ENCODE peak calls at places on chromosomes 7 and 10, in seven cellular contexts. One of them, this sample, is unnamed.

GRCh38 chr7:26993816-26994810 is 101.7 kb downstream of the HOXA1 start:
- DNase-seq in K562: no peak
- DNase-seq in transverse colon: no peak
- DNase-seq in HepG2: no peak
- DNase-seq in stomach: no peak
- DNase-seq in GM12878: no peak
- DNase-seq in suprapubic skin: no peak
- DNase-seq in this sample: no peak

GRCh38 chr10:62264702-62265436 is 3.8 kb downstream of the RTKN2 start:
- DNase-seq in K562: peak; percentile 44
- DNase-seq in transverse colon: no peak
- DNase-seq in HepG2: peak; percentile 72
- DNase-seq in stomach: no peak
- DNase-seq in GM12878: no peak
- DNase-seq in suprapubic skin: no peak
- DNase-seq in this sample: no peak

GRCh38 chr10:121710207-121710606 is 112.0 kb upstream of the FGFR2 start:
- DNase-seq in K562: no peak
- DNase-seq in transverse colon: no peak
- DNase-seq in HepG2: no peak
- DNase-seq in stomach: no peak
- DNase-seq in GM12878: no peak
- DNase-seq in suprapubic skin: no peak
- DNase-seq in this sample: no peak

GRCh38 chr10:120076966-120077706 is 184.6 kb downstream of the SEC23IP start:
- DNase-seq in K562: no peak
- DNase-seq in transverse colon: no peak
- DNase-seq in HepG2: no peak
- DNase-seq in stomach: no peak
- DNase-seq in GM12878: no peak
- DNase-seq in suprapubic skin: no peak
- DNase-seq in this sample: no peak

GRCh38 chr7:77651544-77652162 is 44.6 kb upstream of the RSBN1L start:
- DNase-seq in K562: peak; percentile 72
- DNase-seq in transverse colon: no peak
- DNase-seq in HepG2: peak; percentile 36
- DNase-seq in stomach: no peak
- DNase-seq in GM12878: no peak
- DNase-seq in suprapubic skin: no peak
- DNase-seq in this sample: no peak

GRCh38 chr7:80412842-80413241 is 99.0 kb downstream of the GNAT3 start:
- DNase-seq in K562: no peak
- DNase-seq in transverse colon: no peak
- DNase-seq in HepG2: no peak
- DNase-seq in stomach: no peak
- DNase-seq in GM12878: no peak
- DNase-seq in suprapubic skin: no peak
- DNase-seq in this sample: no peak

GRCh38 chr7:92644406-92645113 is 54.4 kb upstream of the FAM133B start:
- DNase-seq in K562: no peak
- DNase-seq in transverse colon: no peak
- DNase-seq in HepG2: no peak
- DNase-seq in stomach: no peak
- DNase-seq in GM12878: no peak
- DNase-seq in suprapubic skin: no peak
- DNase-seq in this sample: no peak

GRCh38 chr7:100582041-100582579 is 3.8 kb downstream of the LRCH4 start:
- DNase-seq in K562: no peak
- DNase-seq in transverse colon: no peak
- DNase-seq in HepG2: no peak
- DNase-seq in stomach: peak; percentile 86
- DNase-seq in GM12878: no peak
- DNase-seq in suprapubic skin: no peak
- DNase-seq in this sample: no peak

GRCh38 chr7:94252971-94253370 is 141.7 kb upstream of the COL1A2 start:
- DNase-seq in K562: no peak
- DNase-seq in transverse colon: no peak
- DNase-seq in HepG2: no peak
- DNase-seq in stomach: no peak
- DNase-seq in GM12878: no peak
- DNase-seq in suprapubic skin: no peak
- DNase-seq in this sample: no peak

GRCh38 chr7:83001362-83002040 is 161.2 kb downstream of the PCLO start:
- DNase-seq in K562: no peak
- DNase-seq in transverse colon: no peak
- DNase-seq in HepG2: no peak
- DNase-seq in stomach: no peak
- DNase-seq in GM12878: no peak
- DNase-seq in suprapubic skin: no peak
- DNase-seq in this sample: no peak

GRCh38 chr10:68560916-68561691 is 967 bp downstream of the TET1 start:
- DNase-seq in K562: peak; percentile 86
- DNase-seq in transverse colon: peak; percentile 11
- DNase-seq in HepG2: peak; percentile 27
- DNase-seq in stomach: no peak
- DNase-seq in GM12878: no peak
- DNase-seq in suprapubic skin: no peak
- DNase-seq in this sample: peak; percentile 67

GRCh38 chr7:30789334-30789711 is 18.1 kb downstream of the MINDY4 start:
- DNase-seq in K562: no peak
- DNase-seq in transverse colon: no peak
- DNase-seq in HepG2: no peak
- DNase-seq in stomach: no peak
- DNase-seq in GM12878: no peak
- DNase-seq in suprapubic skin: no peak
- DNase-seq in this sample: no peak

DNA sequence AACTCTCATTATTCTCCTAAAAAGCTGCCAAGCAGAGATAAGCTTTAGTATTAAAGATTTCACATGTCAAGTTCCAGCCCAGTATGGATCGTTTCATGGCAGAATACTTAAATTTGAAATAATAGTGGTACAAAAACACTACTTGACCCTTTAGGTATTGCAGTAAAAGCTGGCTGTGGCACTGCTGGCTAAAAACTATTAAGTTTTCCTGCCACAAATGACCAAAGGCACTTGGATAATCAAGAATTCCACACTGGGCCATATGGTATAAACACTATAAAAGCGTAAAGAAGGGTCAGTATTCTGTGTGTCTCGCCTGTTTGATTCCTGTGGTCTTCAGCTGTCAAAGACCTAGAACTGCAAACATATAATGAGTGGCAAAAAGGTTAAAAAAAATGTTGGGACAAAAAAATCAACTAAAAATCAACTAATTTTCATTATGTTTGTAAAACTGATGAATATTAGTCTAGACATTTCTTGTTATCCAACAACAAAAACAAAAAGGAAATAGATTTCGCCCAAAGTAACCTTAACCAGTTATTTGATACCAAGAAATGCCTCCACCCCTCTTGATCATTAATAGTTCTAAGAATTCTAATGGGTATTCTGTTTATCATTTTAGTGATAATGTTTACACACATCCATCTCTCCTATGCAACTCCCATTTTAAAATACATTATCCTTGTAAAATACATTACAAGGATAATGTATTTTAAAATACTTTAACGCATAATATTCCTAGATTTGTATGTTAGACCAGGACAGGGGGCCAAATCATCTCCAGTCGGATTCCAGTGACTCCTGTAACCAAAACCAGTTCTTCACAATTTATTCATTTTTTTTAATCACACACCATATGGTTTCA is 2.2 kb downstream of the CCDC71L start:
- DNase-seq in K562: peak; percentile 37
- DNase-seq in transverse colon: no peak
- DNase-seq in HepG2: no peak
- DNase-seq in stomach: no peak
- DNase-seq in GM12878: no peak
- DNase-seq in suprapubic skin: no peak
- DNase-seq in this sample: no peak
- TF ChIP-seq POLR2A in K562: no peak
- TF ChIP-seq POLR2A in transverse colon: no peak
- TF ChIP-seq POLR2A in HepG2: no peak
- TF ChIP-seq POLR2A in stomach: no peak
- TF ChIP-seq POLR2A in GM12878: no peak
- TF ChIP-seq POLR2A in suprapubic skin: no peak
- TF ChIP-seq POLR2A in this sample: no peak

GRCh38 chr7:112421666-112422486 is 28.4 kb upstream of the IFRD1 start:
- DNase-seq in K562: no peak
- DNase-seq in transverse colon: no peak
- DNase-seq in HepG2: peak; percentile 74
- DNase-seq in stomach: no peak
- DNase-seq in GM12878: no peak
- DNase-seq in suprapubic skin: no peak
- DNase-seq in this sample: no peak
- TF ChIP-seq POLR2AphosphoS5 in K562: no peak
- TF ChIP-seq POLR2AphosphoS5 in transverse colon: no peak
- TF ChIP-seq POLR2AphosphoS5 in HepG2: no peak
- TF ChIP-seq POLR2AphosphoS5 in stomach: no peak
- TF ChIP-seq POLR2AphosphoS5 in GM12878: no peak
- TF ChIP-seq POLR2AphosphoS5 in suprapubic skin: no peak
- TF ChIP-seq POLR2AphosphoS5 in this sample: no peak

DNA sequence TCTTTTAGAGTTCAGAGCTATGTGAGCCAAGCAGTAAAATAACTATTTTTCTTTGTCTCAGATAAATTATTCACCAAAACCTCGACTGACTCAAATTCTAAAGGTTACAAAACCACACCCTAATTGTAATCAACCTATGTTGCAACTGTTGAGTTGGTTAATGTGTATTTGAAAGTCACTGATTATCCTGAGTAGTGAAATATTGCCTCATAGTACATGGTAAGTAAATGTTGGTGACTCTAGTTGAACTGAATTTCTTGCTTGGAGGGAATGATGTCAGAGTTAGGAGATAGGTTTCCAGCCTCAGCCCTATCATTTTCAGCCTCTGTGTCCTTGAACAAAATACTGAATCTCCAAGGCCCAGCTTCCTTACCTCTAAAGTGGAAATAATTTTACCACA is 3.0 kb upstream of the CYP2C18 start:
- DNase-seq in K562: no peak
- DNase-seq in transverse colon: no peak
- DNase-seq in HepG2: peak; percentile 87
- DNase-seq in stomach: no peak
- DNase-seq in GM12878: no peak
- DNase-seq in suprapubic skin: no peak
- DNase-seq in this sample: no peak
- TF ChIP-seq EP300 in K562: no peak
- TF ChIP-seq EP300 in transverse colon: no peak
- TF ChIP-seq EP300 in HepG2: peak; percentile 83
- TF ChIP-seq EP300 in stomach: no peak
- TF ChIP-seq EP300 in GM12878: no peak
- TF ChIP-seq EP300 in suprapubic skin: no peak
- TF ChIP-seq EP300 in this sample: no peak

GRCh38 chr7:98281757-98282652 is 519 bp downstream of the BRI3 start:
- DNase-seq in K562: peak; percentile 26
- DNase-seq in transverse colon: peak; percentile 45
- DNase-seq in HepG2: no peak
- DNase-seq in stomach: peak; percentile 46
- DNase-seq in GM12878: no peak
- DNase-seq in suprapubic skin: no peak
- DNase-seq in this sample: peak; percentile 78

GRCh38 chr7:98282727-98283126 is 1.2 kb downstream of the BRI3 start:
- DNase-seq in K562: no peak
- DNase-seq in transverse colon: no peak
- DNase-seq in HepG2: no peak
- DNase-seq in stomach: no peak
- DNase-seq in GM12878: no peak
- DNase-seq in suprapubic skin: no peak
- DNase-seq in this sample: no peak

GRCh38 chr7:98283887-98284222 is 2.4 kb downstream of the BRI3 start:
- DNase-seq in K562: no peak
- DNase-seq in transverse colon: no peak
- DNase-seq in HepG2: no peak
- DNase-seq in stomach: no peak
- DNase-seq in GM12878: no peak
- DNase-seq in suprapubic skin: no peak
- DNase-seq in this sample: no peak

GRCh38 chr7:98284335-98285036 is 3.0 kb downstream of the BRI3 start:
- DNase-seq in K562: no peak
- DNase-seq in transverse colon: peak; percentile 92
- DNase-seq in HepG2: peak; percentile 51
- DNase-seq in stomach: peak; percentile 85
- DNase-seq in GM12878: no peak
- DNase-seq in suprapubic skin: peak; percentile 89
- DNase-seq in this sample: peak; percentile 88

DNA sequence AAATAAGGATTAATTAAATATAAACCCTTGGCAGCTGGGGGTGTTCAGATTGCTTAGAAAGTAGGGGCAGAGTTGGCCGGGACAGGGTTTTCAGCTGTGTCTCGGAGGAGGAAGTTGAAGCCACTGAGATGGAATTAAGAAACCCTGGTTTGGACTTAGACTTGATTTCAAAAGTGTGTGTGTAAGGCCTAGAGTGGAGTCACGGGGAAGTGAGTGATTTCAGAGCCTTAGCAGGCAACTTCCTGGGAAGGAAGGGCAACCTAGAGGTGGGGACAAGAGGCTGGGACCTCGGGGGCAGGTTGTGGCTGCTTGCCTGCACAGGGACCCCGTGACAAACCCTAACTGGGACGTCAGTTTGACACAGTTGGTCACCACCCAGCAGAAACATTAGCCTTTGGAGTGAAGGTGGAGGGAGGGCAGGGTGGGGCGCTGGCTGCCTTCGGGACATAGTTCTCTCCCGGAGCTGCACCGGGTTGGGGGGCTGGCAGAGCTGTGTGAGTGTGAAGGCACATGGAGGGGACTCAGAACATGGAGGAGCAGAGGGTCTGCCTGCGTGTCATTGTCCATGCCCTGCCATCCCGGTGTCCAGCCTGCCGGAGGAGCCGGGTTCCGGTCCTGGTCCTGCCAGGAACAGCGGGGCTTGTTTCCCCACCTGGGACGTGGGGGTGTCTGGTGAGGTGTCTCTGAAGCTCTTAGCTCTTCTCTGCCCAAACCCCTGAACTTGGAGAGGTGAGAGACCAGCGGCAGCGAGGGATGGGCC is 1.8 kb downstream of the BRI3 start:
- DNase-seq in K562: no peak
- DNase-seq in transverse colon: peak; percentile 63
- DNase-seq in HepG2: no peak
- DNase-seq in stomach: peak; percentile 49
- DNase-seq in GM12878: no peak
- DNase-seq in suprapubic skin: no peak
- DNase-seq in this sample: peak; percentile 77
- TF ChIP-seq POLR2A in K562: no peak
- TF ChIP-seq POLR2A in transverse colon: peak; percentile 68
- TF ChIP-seq POLR2A in HepG2: no peak
- TF ChIP-seq POLR2A in stomach: no peak
- TF ChIP-seq POLR2A in GM12878: no peak
- TF ChIP-seq POLR2A in suprapubic skin: peak; percentile 53
- TF ChIP-seq POLR2A in this sample: no peak

This sample was measured in sigmoid colon.